ENCODE peak calls at places on chromosome 7, in seven cellular contexts. Q, V, H, J, A, S and K are unnamed samples. For H3K4me1, the result is how much of the 10 kb centered on the place peaks cover.

GRCh38 chr7:40197527-40197926 is 62.7 kb downstream of the SUGCT start:
- DNase-seq in Q (no peak), V (no peak), H (no peak), J (no peak), A (no peak), S (no peak), K (no peak)

GRCh38 chr7:22668971-22669401 is 58.0 kb upstream of the IL6 start:
- DNase-seq in Q (no peak), V (no peak), H (no peak), J (no peak), A (no peak), S (no peak), K (no peak)

GRCh38 chr7:44236333-44236728 is 35.6 kb downstream of the YKT6 start:
- DNase-seq in Q (no peak), V (no peak), H (no peak), J (no peak), A (no peak), S (no peak), K (no peak)

GRCh38 chr7:548401-548800 is 28.8 kb upstream of the PDGFA start:
- DNase-seq in Q (no peak), V (no peak), H (no peak), J (no peak), A (no peak), S (no peak), K (no peak)

GRCh38 chr7:26201261-26202018 is at the start of gene CBX3:
- DNase-seq in Q (peak), V (peak), H (peak), J (peak), A (peak), S (peak), K (peak)

GRCh38 chr7:41207141-41207540 is 495.7 kb downstream of the INHBA start:
- DNase-seq in Q (no peak), V (no peak), H (no peak), J (no peak), A (no peak), S (no peak), K (no peak)

GRCh38 chr7:96248405-96248804 is 73.5 kb downstream of the SLC25A13 start:
- DNase-seq in Q (no peak), V (no peak), H (no peak), J (no peak), A (no peak), S (no peak), K (no peak)

GRCh38 chr7:66267249-66267648 is 62.1 kb downstream of the TPST1 start:
- DNase-seq in Q (no peak), V (no peak), H (no peak), J (no peak), A (peak), S (peak), K (no peak)

GRCh38 chr7:48188776-48189520 is 17.7 kb downstream of the ABCA13 start:
- DNase-seq in Q (no peak), V (no peak), H (no peak), J (no peak), A (no peak), S (no peak), K (no peak)

GRCh38 chr7:142542097-142542496 is 207.2 kb upstream of the PRSS1 start:
- DNase-seq in Q (no peak), V (no peak), H (no peak), J (no peak), A (no peak), S (no peak), K (no peak)

GRCh38 chr7:112985377-112985987 is 101.1 kb downstream of the GPR85 start:
- DNase-seq in Q (no peak), V (no peak), H (no peak), J (no peak), A (no peak), S (peak), K (no peak)

GRCh38 chr7:142646274-142646895 is 102.9 kb upstream of the PRSS1 start:
- DNase-seq in Q (no peak), V (no peak), H (no peak), J (no peak), A (peak), S (no peak), K (no peak)

DNA sequence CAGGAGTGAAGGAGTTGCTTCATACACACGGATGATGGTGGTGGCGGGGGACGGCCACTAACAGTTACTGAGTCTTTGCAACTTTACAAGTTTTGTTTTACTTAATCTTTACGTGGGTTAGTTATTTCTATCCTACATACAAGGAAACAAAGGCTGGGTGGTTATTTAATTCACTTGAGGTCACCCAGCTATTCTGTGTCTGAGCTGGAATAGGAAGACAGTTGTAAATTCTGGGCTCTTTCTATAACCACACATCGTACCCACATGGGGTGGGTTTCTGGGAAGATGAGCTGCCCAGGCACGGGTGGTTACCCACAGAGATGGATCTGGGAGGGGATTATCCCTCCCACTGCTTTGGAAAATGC is 137.9 kb downstream of the ANLN start:
- DNase-seq in Q (no peak), V (no peak), H (no peak), J (no peak), A (no peak), S (no peak), K (no peak)
- H3K27ac ChIP-seq in Q (no peak), V (no peak), H (peak), J (no peak), A (no peak), S (no peak), K (no peak)

GRCh38 chr7:2494191-2495130 is 18.3 kb upstream of the GRIFIN start:
- DNase-seq in Q (no peak), V (no peak), H (no peak), J (no peak), A (no peak), S (no peak), K (no peak)
- H3K4me1 ChIP-seq in Q (under half), V (under half), H (under half), J (under half), A (under half), S (under half), K (under half)

DNA sequence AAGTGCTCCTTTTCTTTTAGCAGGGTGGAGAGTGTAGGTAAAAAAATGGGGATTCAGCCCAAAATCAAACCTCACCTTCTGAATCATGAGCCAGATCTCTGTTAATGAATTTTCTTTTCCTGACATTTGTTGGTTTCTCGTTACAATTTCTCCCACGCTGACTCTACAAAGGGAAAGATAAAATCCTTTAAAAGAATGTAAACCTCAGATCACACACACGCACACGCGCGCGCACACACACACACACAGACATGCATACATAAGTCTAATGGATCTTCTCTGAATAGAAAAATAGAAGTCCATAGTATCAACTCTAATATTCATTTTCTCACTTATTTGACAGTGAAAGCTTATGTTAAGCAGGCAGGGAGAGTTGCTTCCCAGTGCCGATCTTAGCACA is 1.5 kb downstream of the ETV1 start:
- DNase-seq in Q (no peak), V (no peak), H (no peak), J (no peak), A (no peak), S (peak), K (no peak)
- H3K27ac ChIP-seq in Q (no peak), V (no peak), H (no peak), J (no peak), A (peak), S (no peak), K (peak)

DNA sequence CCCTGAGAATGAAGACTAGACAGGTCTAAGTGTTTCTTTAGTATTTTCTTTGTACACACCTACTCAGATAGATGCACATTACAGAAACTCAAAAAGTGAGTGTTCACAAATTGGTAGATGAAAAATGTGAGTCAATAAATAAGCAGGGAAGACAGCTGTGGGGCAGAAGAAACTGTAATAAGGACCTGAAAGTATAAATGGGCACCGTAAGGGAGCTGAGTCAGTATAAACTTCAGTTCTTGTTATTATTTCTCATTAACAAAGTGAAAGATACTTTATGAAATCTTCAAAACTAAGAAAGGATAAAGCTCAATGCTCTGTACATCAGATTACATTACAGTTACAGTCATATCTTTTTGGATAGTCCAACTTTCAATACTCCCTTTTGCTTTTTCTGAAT is 2.5 kb downstream of the MTPN start:
- DNase-seq in Q (no peak), V (no peak), H (no peak), J (no peak), A (no peak), S (no peak), K (no peak)
- H3K4me1 ChIP-seq in Q (under half), V (half or more), H (under half), J (under half), A (under half), S (under half), K (under half)

GRCh38 chr7:51029131-51029530 is 246.4 kb upstream of the GRB10 start:
- DNase-seq in Q (no peak), V (no peak), H (no peak), J (no peak), A (no peak), S (no peak), K (no peak)
- H3K27ac ChIP-seq in Q (no peak), V (no peak), H (no peak), J (no peak), A (no peak), S (peak), K (peak)

GRCh38 chr7:47185839-47186238 is 396.1 kb downstream of the TNS3 start:
- DNase-seq in Q (no peak), V (no peak), H (no peak), J (no peak), A (no peak), S (no peak), K (no peak)

GRCh38 chr7:47185193-47185592 is 396.7 kb downstream of the TNS3 start:
- DNase-seq in Q (no peak), V (no peak), H (no peak), J (no peak), A (no peak), S (no peak), K (no peak)

GRCh38 chr7:47183896-47184629 is 397.8 kb downstream of the TNS3 start:
- DNase-seq in Q (no peak), V (no peak), H (no peak), J (no peak), A (no peak), S (no peak), K (no peak)

GRCh38 chr7:47180268-47180826 is 401.6 kb downstream of the TNS3 start:
- DNase-seq in Q (no peak), V (no peak), H (peak), J (no peak), A (peak), S (peak), K (no peak)

GRCh38 chr7:47181609-47182264 is 400.2 kb downstream of the TNS3 start:
- DNase-seq in Q (no peak), V (no peak), H (no peak), J (no peak), A (no peak), S (no peak), K (peak)
- H3K4me1 ChIP-seq in Q (under half), V (under half), H (under half), J (under half), A (under half), S (under half), K (under half)

GRCh38 chr7:150407588-150408392 is 28.7 kb downstream of the ZNF775 start:
- DNase-seq in Q (no peak), V (peak), H (no peak), J (no peak), A (peak), S (no peak), K (no peak)
- H3K27ac ChIP-seq in Q (no peak), V (peak), H (peak), J (no peak), A (peak), S (no peak), K (no peak)

GRCh38 chr7:76296743-76297740 is 5.4 kb upstream of the HSPB1 start:
- DNase-seq in Q (no peak), V (no peak), H (peak), J (no peak), A (no peak), S (peak), K (peak)
- H3K4me1 ChIP-seq in Q (under half), V (half or more), H (half or more), J (under half), A (under half), S (under half), K (under half)